ENCODE peak calls at places on chromosomes 11 and 22, in four cellular contexts. One of them, this sample, is unnamed.

GRCh38 chr22:35154937-35155387 is 89.0 kb downstream of the ISX start:
- DNase-seq in mucosa of gallbladder: peak
- DNase-seq in RPMI8226: peak
- DNase-seq in T follicular helper cell: no peak
- DNase-seq in this sample: no peak

GRCh38 chr11:17544181-17544622 is at the start of gene USH1C:
- DNase-seq in T follicular helper cell: no peak
- DNase-seq in mucosa of gallbladder: peak
- DNase-seq in RPMI8226: no peak
- DNase-seq in this sample: no peak

GRCh38 chr11:253160-253885 is 16.5 kb downstream of the PSMD13 start:
- DNase-seq in T follicular helper cell: no peak
- DNase-seq in RPMI8226: no peak
- DNase-seq in mucosa of gallbladder: no peak
- DNase-seq in this sample: no peak

GRCh38 chr11:107689317-107690202 is 22.3 kb downstream of the SLN start:
- DNase-seq in T follicular helper cell: peak
- DNase-seq in mucosa of gallbladder: peak
- DNase-seq in RPMI8226: peak
- DNase-seq in this sample: peak

GRCh38 chr22:40721266-40721665 is 42.0 kb downstream of the MCHR1 start:
- DNase-seq in mucosa of gallbladder: no peak
- DNase-seq in T follicular helper cell: no peak
- DNase-seq in RPMI8226: no peak
- DNase-seq in this sample: no peak

GRCh38 chr22:25453557-25453956 is 110.9 kb upstream of the GRK3 start:
- DNase-seq in T follicular helper cell: no peak
- DNase-seq in RPMI8226: no peak
- DNase-seq in mucosa of gallbladder: no peak
- DNase-seq in this sample: no peak

GRCh38 chr11:92702771-92703170 is 266.7 kb upstream of the MTNR1B start:
- DNase-seq in mucosa of gallbladder: no peak
- DNase-seq in RPMI8226: no peak
- DNase-seq in T follicular helper cell: no peak
- DNase-seq in this sample: no peak

GRCh38 chr11:124174001-124174400 is 9.1 kb upstream of the OR10D3 start:
- DNase-seq in mucosa of gallbladder: no peak
- DNase-seq in T follicular helper cell: no peak
- DNase-seq in RPMI8226: peak
- DNase-seq in this sample: no peak

GRCh38 chr11:7332962-7333361 is 81.3 kb downstream of the SYT9 start:
- DNase-seq in RPMI8226: no peak
- DNase-seq in mucosa of gallbladder: no peak
- DNase-seq in T follicular helper cell: no peak
- DNase-seq in this sample: no peak

GRCh38 chr11:23288001-23288783 is 427.9 kb upstream of the CCDC179 start:
- DNase-seq in RPMI8226: no peak
- DNase-seq in mucosa of gallbladder: no peak
- DNase-seq in T follicular helper cell: no peak
- DNase-seq in this sample: no peak

GRCh38 chr11:17767301-17767885 is 32.8 kb downstream of the KCNC1 start:
- DNase-seq in T follicular helper cell: no peak
- DNase-seq in mucosa of gallbladder: no peak
- DNase-seq in RPMI8226: no peak
- DNase-seq in this sample: no peak

GRCh38 chr11:134372536-134372935 is 39.5 kb downstream of the B3GAT1 start:
- DNase-seq in T follicular helper cell: no peak
- DNase-seq in mucosa of gallbladder: no peak
- DNase-seq in RPMI8226: no peak
- DNase-seq in this sample: no peak

GRCh38 chr11:83256602-83257340 is 29.4 kb downstream of the CCDC90B start:
- DNase-seq in RPMI8226: no peak
- DNase-seq in T follicular helper cell: no peak
- DNase-seq in mucosa of gallbladder: no peak
- DNase-seq in this sample: no peak

GRCh38 chr11:45278721-45279120 is 7.4 kb downstream of the SYT13 start:
- DNase-seq in T follicular helper cell: no peak
- DNase-seq in RPMI8226: no peak
- DNase-seq in mucosa of gallbladder: no peak
- DNase-seq in this sample: no peak

This sample was measured in T-helper 17 cell.